ENCODE peak calls at places on chromosomes 4 and X, in five cellular contexts. One of them, this sample, is unnamed.

GRCh38 chr4:57037982-57038604 is 59.4 kb downstream of the POLR2B start:
- DNase-seq in endothelial cell: peak; percentile 84
- DNase-seq in progenitor cell of endocrine pancreas: peak; percentile 66
- DNase-seq in upper lobe of right lung: peak; percentile 82
- DNase-seq in chondrocyte: no peak
- DNase-seq in this sample: no peak

GRCh38 chrX:153414838-153415552 is 3.7 kb downstream of the ZFP92 start:
- DNase-seq in endothelial cell: no peak
- DNase-seq in progenitor cell of endocrine pancreas: no peak
- DNase-seq in upper lobe of right lung: peak; percentile 70
- DNase-seq in chondrocyte: peak; percentile 53
- DNase-seq in this sample: no peak

GRCh38 chrX:120308959-120309872 is 2.0 kb downstream of the TMEM255A start:
- DNase-seq in endothelial cell: peak; percentile 60
- DNase-seq in progenitor cell of endocrine pancreas: peak; percentile 40
- DNase-seq in upper lobe of right lung: peak; percentile 82
- DNase-seq in chondrocyte: no peak
- DNase-seq in this sample: no peak

GRCh38 chrX:9539611-9540387 is 74.9 kb downstream of the TBL1X start:
- DNase-seq in endothelial cell: no peak
- DNase-seq in progenitor cell of endocrine pancreas: no peak
- DNase-seq in upper lobe of right lung: no peak
- DNase-seq in chondrocyte: no peak
- DNase-seq in this sample: no peak

GRCh38 chr4:3321295-3321889 is 28.6 kb downstream of the RGS12 start:
- DNase-seq in endothelial cell: no peak
- DNase-seq in progenitor cell of endocrine pancreas: no peak
- DNase-seq in upper lobe of right lung: peak; percentile 64
- DNase-seq in chondrocyte: no peak
- DNase-seq in this sample: no peak

GRCh38 chr4:173121044-173121685 is 47.4 kb upstream of the GALNT7 start:
- DNase-seq in endothelial cell: peak; percentile 11
- DNase-seq in progenitor cell of endocrine pancreas: no peak
- DNase-seq in upper lobe of right lung: no peak
- DNase-seq in chondrocyte: no peak
- DNase-seq in this sample: no peak

GRCh38 chr4:70603856-70604255 is 11.8 kb downstream of the AMBN start:
- DNase-seq in endothelial cell: no peak
- DNase-seq in progenitor cell of endocrine pancreas: no peak
- DNase-seq in upper lobe of right lung: no peak
- DNase-seq in chondrocyte: no peak
- DNase-seq in this sample: no peak

GRCh38 chr4:174365018-174365587 is 81.4 kb downstream of the CEP44 start:
- DNase-seq in endothelial cell: peak; percentile 41
- DNase-seq in progenitor cell of endocrine pancreas: no peak
- DNase-seq in upper lobe of right lung: no peak
- DNase-seq in chondrocyte: no peak
- DNase-seq in this sample: peak; percentile 18

GRCh38 chr4:121156822-121157769 is 7.0 kb downstream of the TNIP3 start:
- DNase-seq in endothelial cell: peak; percentile 67
- DNase-seq in progenitor cell of endocrine pancreas: peak; percentile 25
- DNase-seq in upper lobe of right lung: peak; percentile 77
- DNase-seq in chondrocyte: no peak
- DNase-seq in this sample: no peak

GRCh38 chr4:41038304-41038703 is 176.0 kb downstream of the APBB2 start:
- DNase-seq in endothelial cell: no peak
- DNase-seq in progenitor cell of endocrine pancreas: no peak
- DNase-seq in upper lobe of right lung: no peak
- DNase-seq in chondrocyte: no peak
- DNase-seq in this sample: no peak

GRCh38 chrX:22360129-22360528 is 87.4 kb downstream of the CBLL2 start:
- DNase-seq in endothelial cell: no peak
- DNase-seq in progenitor cell of endocrine pancreas: no peak
- DNase-seq in upper lobe of right lung: no peak
- DNase-seq in chondrocyte: no peak
- DNase-seq in this sample: no peak

GRCh38 chr4:123452585-123452984 is 56.0 kb downstream of the SPRY1 start:
- DNase-seq in endothelial cell: no peak
- DNase-seq in progenitor cell of endocrine pancreas: no peak
- DNase-seq in upper lobe of right lung: no peak
- DNase-seq in chondrocyte: no peak
- DNase-seq in this sample: peak; percentile 39

GRCh38 chrX:13128104-13128503 is 83.7 kb upstream of the FAM9C start:
- DNase-seq in endothelial cell: no peak
- DNase-seq in progenitor cell of endocrine pancreas: no peak
- DNase-seq in upper lobe of right lung: no peak
- DNase-seq in chondrocyte: no peak
- DNase-seq in this sample: no peak

GRCh38 chrX:141278306-141278705 is 36.0 kb upstream of the SPANXC start:
- DNase-seq in endothelial cell: peak; percentile 6
- DNase-seq in progenitor cell of endocrine pancreas: no peak
- DNase-seq in upper lobe of right lung: no peak
- DNase-seq in chondrocyte: no peak
- DNase-seq in this sample: no peak

GRCh38 chrX:28188526-28188925 is 207.3 kb upstream of the DCAF8L1 start:
- DNase-seq in endothelial cell: no peak
- DNase-seq in progenitor cell of endocrine pancreas: no peak
- DNase-seq in upper lobe of right lung: no peak
- DNase-seq in chondrocyte: no peak
- DNase-seq in this sample: no peak

GRCh38 chr4:30929649-30930048 is 209.5 kb downstream of the PCDH7 start:
- DNase-seq in endothelial cell: no peak
- DNase-seq in progenitor cell of endocrine pancreas: no peak
- DNase-seq in upper lobe of right lung: no peak
- DNase-seq in chondrocyte: no peak
- DNase-seq in this sample: no peak

GRCh38 chr4:41719417-41719816 is 29.1 kb downstream of the PHOX2B start:
- DNase-seq in endothelial cell: no peak
- DNase-seq in progenitor cell of endocrine pancreas: no peak
- DNase-seq in upper lobe of right lung: no peak
- DNase-seq in chondrocyte: no peak
- DNase-seq in this sample: no peak

GRCh38 chrX:69088171-69088938 is 76.9 kb downstream of the PJA1 start:
- DNase-seq in endothelial cell: no peak
- DNase-seq in progenitor cell of endocrine pancreas: no peak
- DNase-seq in upper lobe of right lung: no peak
- DNase-seq in chondrocyte: no peak
- DNase-seq in this sample: peak; percentile 52

GRCh38 chrX:70354726-70355125 is 64.8 kb downstream of the KIF4A start:
- DNase-seq in endothelial cell: no peak
- DNase-seq in progenitor cell of endocrine pancreas: no peak
- DNase-seq in upper lobe of right lung: no peak
- DNase-seq in chondrocyte: no peak
- DNase-seq in this sample: no peak

GRCh38 chr4:144820706-144821105 is 174.8 kb downstream of the HHIP start:
- DNase-seq in endothelial cell: no peak
- DNase-seq in progenitor cell of endocrine pancreas: no peak
- DNase-seq in upper lobe of right lung: no peak
- DNase-seq in chondrocyte: no peak
- DNase-seq in this sample: no peak

GRCh38 chrX:136525738-136526606 is 6.0 kb upstream of the VGLL1 start:
- DNase-seq in endothelial cell: no peak
- DNase-seq in progenitor cell of endocrine pancreas: no peak
- DNase-seq in upper lobe of right lung: no peak
- DNase-seq in chondrocyte: no peak
- DNase-seq in this sample: peak; percentile 43

GRCh38 chrX:130719399-130719798 is 183.6 kb downstream of the ENOX2 start:
- DNase-seq in endothelial cell: no peak
- DNase-seq in progenitor cell of endocrine pancreas: no peak
- DNase-seq in upper lobe of right lung: no peak
- DNase-seq in chondrocyte: no peak
- DNase-seq in this sample: no peak

GRCh38 chr4:180225977-180226376 is 2017.2 kb upstream of the TENM3 start:
- DNase-seq in endothelial cell: no peak
- DNase-seq in progenitor cell of endocrine pancreas: no peak
- DNase-seq in upper lobe of right lung: no peak
- DNase-seq in chondrocyte: no peak
- DNase-seq in this sample: no peak

GRCh38 chrX:115958687-115959359 is 211.7 kb upstream of the AGTR2 start:
- DNase-seq in endothelial cell: no peak
- DNase-seq in progenitor cell of endocrine pancreas: no peak
- DNase-seq in upper lobe of right lung: no peak
- DNase-seq in chondrocyte: no peak
- DNase-seq in this sample: no peak

GRCh38 chrX:13254076-13254785 is 65.6 kb downstream of the ATXN3L start:
- DNase-seq in endothelial cell: no peak
- DNase-seq in progenitor cell of endocrine pancreas: no peak
- DNase-seq in upper lobe of right lung: peak; percentile 66
- DNase-seq in chondrocyte: no peak
- DNase-seq in this sample: no peak

GRCh38 chr4:20254517-20255250 is 3.0 kb downstream of the SLIT2 start:
- DNase-seq in endothelial cell: peak; percentile 49
- DNase-seq in progenitor cell of endocrine pancreas: peak; percentile 28
- DNase-seq in upper lobe of right lung: peak; percentile 64
- DNase-seq in chondrocyte: peak; percentile 87
- DNase-seq in this sample: no peak

GRCh38 chr4:7651461-7651921 is 216.8 kb upstream of the PSAPL1 start:
- DNase-seq in endothelial cell: no peak
- DNase-seq in progenitor cell of endocrine pancreas: no peak
- DNase-seq in upper lobe of right lung: no peak
- DNase-seq in chondrocyte: no peak
- DNase-seq in this sample: no peak

DNA sequence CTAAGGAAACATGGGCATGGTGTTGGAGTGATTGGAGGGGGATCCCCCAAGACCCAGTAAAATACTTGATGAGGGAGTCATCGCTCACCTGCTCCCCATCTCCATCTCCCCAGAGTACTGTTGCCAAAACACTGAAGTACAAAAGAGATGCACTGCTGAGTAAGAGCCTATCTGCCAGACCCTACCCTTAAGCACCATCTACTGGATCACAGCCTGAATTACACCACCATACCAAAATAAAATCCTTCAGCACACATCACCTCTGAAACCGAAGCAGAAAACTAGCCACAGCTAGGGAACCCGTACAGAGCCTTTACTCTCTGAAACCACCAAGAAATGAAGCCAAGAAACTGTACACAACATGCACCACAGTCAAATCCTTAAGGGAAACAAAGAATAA is 466.3 kb upstream of the ACTRT1 start:
- DNase-seq in endothelial cell: peak; percentile 3
- DNase-seq in progenitor cell of endocrine pancreas: no peak
- DNase-seq in upper lobe of right lung: no peak
- DNase-seq in chondrocyte: no peak
- DNase-seq in this sample: no peak
- TF ChIP-seq CTCF in endothelial cell: no peak
- TF ChIP-seq CTCF in progenitor cell of endocrine pancreas: peak; percentile 43
- TF ChIP-seq CTCF in upper lobe of right lung: no peak
- TF ChIP-seq CTCF in chondrocyte: peak; percentile 56
- TF ChIP-seq CTCF in this sample: no peak

DNA sequence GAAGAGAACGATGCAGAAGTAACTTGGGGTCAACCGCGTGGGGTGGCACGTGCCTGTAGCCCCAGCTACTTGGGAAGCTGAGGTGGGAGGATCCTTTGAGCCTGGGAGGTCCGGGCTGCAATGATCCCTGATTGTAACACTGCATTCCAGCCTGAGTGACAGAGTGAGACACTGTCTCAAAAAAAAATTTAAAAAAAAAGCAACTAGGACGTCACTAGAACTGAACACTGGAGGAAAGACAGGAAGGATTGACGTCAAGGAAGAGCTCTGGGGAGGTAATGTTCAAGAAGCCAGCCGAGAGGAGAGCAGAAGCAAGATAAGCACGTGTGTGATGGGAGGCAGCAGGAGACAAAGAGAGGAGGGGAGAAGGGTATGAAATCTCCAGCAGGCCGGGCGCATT is 28.7 kb downstream of the S100G start:
- DNase-seq in endothelial cell: no peak
- DNase-seq in progenitor cell of endocrine pancreas: no peak
- DNase-seq in upper lobe of right lung: no peak
- DNase-seq in chondrocyte: no peak
- DNase-seq in this sample: no peak
- TF ChIP-seq CTCF in endothelial cell: no peak
- TF ChIP-seq CTCF in progenitor cell of endocrine pancreas: no peak
- TF ChIP-seq CTCF in upper lobe of right lung: no peak
- TF ChIP-seq CTCF in chondrocyte: no peak
- TF ChIP-seq CTCF in this sample: no peak

DNA sequence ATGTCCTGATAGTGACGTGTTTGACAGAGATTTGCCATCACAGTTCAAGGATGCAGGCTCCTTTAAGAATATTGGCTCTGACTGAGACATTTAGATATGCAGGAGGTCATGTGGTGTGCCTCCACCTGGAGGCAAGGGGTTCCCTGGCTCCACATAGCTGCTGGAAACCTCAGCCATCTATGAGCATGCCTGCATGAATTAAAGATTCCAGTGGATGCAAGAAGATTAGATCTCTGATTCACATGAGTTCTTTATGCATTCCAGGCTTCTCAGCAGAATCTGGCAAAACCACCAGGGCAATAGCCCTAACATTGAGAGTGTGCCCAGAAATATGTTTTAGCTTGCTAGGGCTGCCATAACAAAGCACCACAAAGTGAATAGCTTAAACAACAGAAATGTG is 298.5 kb upstream of the AADAT start:
- DNase-seq in endothelial cell: no peak
- DNase-seq in progenitor cell of endocrine pancreas: no peak
- DNase-seq in upper lobe of right lung: no peak
- DNase-seq in chondrocyte: no peak
- DNase-seq in this sample: no peak
- TF ChIP-seq CTCF in endothelial cell: no peak
- TF ChIP-seq CTCF in progenitor cell of endocrine pancreas: no peak
- TF ChIP-seq CTCF in upper lobe of right lung: no peak
- TF ChIP-seq CTCF in chondrocyte: no peak
- TF ChIP-seq CTCF in this sample: no peak

GRCh38 chrX:36963069-36963808 is 44.9 kb upstream of the FAM47C start:
- DNase-seq in endothelial cell: no peak
- DNase-seq in progenitor cell of endocrine pancreas: no peak
- DNase-seq in upper lobe of right lung: no peak
- DNase-seq in chondrocyte: no peak
- DNase-seq in this sample: no peak

GRCh38 chrX:36961590-36961989 is 46.6 kb upstream of the FAM47C start:
- DNase-seq in endothelial cell: no peak
- DNase-seq in progenitor cell of endocrine pancreas: no peak
- DNase-seq in upper lobe of right lung: no peak
- DNase-seq in chondrocyte: no peak
- DNase-seq in this sample: no peak

DNA sequence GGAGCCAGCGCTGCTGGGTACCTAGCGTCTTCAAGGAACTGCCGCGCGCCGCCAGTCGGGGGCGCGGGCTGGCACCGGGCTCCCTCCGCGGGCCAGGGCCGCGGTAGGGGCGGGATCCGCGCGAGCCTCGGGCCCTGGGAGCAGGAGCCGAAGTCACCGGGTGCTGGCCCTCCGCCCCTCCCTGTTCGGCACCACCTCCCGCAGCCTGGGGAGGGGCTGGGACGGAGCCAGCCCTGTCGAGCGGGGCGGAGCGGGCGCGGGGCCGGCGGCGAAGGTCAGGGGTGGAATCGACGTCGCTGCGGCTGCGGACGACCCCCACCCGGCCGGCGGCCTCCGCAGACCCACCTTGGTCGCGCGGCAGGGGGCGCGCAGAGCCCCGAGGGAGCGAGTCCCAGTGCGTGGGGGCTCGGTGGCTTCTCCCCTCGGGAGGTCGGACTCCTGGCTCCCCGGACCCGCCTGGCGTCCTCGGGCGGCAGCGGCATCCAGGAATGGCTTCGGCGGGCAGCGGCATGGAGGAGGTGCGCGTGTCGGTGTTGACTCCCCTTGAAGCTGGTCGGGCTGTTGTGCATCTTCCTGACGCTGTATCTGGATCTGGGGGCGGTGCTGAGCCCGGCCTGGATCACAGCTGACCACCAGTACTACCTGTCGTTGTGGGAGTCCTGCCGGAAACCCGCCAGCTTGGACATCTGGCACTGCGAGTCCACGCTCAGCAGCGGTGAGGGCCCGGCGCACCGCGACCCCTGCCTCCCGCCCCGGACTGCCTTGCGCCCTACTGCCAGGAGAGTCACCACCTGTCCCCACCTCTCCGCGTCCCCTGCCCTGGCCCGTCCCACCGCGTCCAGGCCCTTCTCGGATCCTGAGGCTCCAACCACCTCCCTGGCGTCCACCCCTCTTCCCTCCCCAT is 50.5 kb upstream of the FAM47C start:
- DNase-seq in endothelial cell: peak; percentile 43
- DNase-seq in progenitor cell of endocrine pancreas: peak; percentile 44
- DNase-seq in upper lobe of right lung: peak; percentile 79
- DNase-seq in chondrocyte: no peak
- DNase-seq in this sample: no peak
- TF ChIP-seq CTCF in endothelial cell: no peak
- TF ChIP-seq CTCF in progenitor cell of endocrine pancreas: peak; percentile 50
- TF ChIP-seq CTCF in upper lobe of right lung: peak; percentile 17
- TF ChIP-seq CTCF in chondrocyte: peak; percentile 40
- TF ChIP-seq CTCF in this sample: no peak

This sample was measured in AG09319.